ENCODE peak calls at places on chromosomes 1 and 21, in seven cellular contexts. One of them, this sample, is unnamed. For H3K4me1, the result is how much of the 10 kb centered on the place peaks cover.

GRCh38 chr1:231172411-231172810 is 10.6 kb downstream of the TRIM67 start:
- DNase-seq in mucosa of descending colon: no peak
- DNase-seq in mesendoderm: no peak
- DNase-seq in adipocyte: peak
- DNase-seq in tibial artery: no peak
- DNase-seq in colonic mucosa: no peak
- DNase-seq in IMR-90: no peak
- DNase-seq in this sample: peak

GRCh38 chr1:161081151-161081405 is 8.3 kb downstream of the NECTIN4 start:
- DNase-seq in mucosa of descending colon: no peak
- DNase-seq in mesendoderm: no peak
- DNase-seq in adipocyte: no peak
- DNase-seq in tibial artery: no peak
- DNase-seq in colonic mucosa: no peak
- DNase-seq in IMR-90: no peak
- DNase-seq in this sample: no peak

GRCh38 chr1:168202941-168203654 is 22.7 kb upstream of the SFT2D2 start:
- DNase-seq in mucosa of descending colon: no peak
- DNase-seq in mesendoderm: peak
- DNase-seq in adipocyte: peak
- DNase-seq in tibial artery: no peak
- DNase-seq in colonic mucosa: no peak
- DNase-seq in IMR-90: peak
- DNase-seq in this sample: peak

GRCh38 chr21:34022557-34023335 is 50.6 kb upstream of the MRPS6 start:
- DNase-seq in mucosa of descending colon: peak
- DNase-seq in mesendoderm: peak
- DNase-seq in adipocyte: no peak
- DNase-seq in tibial artery: no peak
- DNase-seq in colonic mucosa: no peak
- DNase-seq in IMR-90: no peak
- DNase-seq in this sample: peak

GRCh38 chr1:179327679-179328078 is 34.1 kb downstream of the SOAT1 start:
- DNase-seq in mucosa of descending colon: no peak
- DNase-seq in mesendoderm: no peak
- DNase-seq in adipocyte: peak
- DNase-seq in tibial artery: no peak
- DNase-seq in colonic mucosa: no peak
- DNase-seq in IMR-90: no peak
- DNase-seq in this sample: no peak

GRCh38 chr1:8625981-8626898 is 191.2 kb downstream of the RERE start:
- DNase-seq in mucosa of descending colon: no peak
- DNase-seq in mesendoderm: peak
- DNase-seq in adipocyte: peak
- DNase-seq in tibial artery: no peak
- DNase-seq in colonic mucosa: no peak
- DNase-seq in IMR-90: peak
- DNase-seq in this sample: no peak

GRCh38 chr1:72278461-72278860 is 3.9 kb downstream of the NEGR1 start:
- DNase-seq in mucosa of descending colon: no peak
- DNase-seq in mesendoderm: no peak
- DNase-seq in adipocyte: no peak
- DNase-seq in tibial artery: no peak
- DNase-seq in colonic mucosa: no peak
- DNase-seq in IMR-90: no peak
- DNase-seq in this sample: no peak

GRCh38 chr1:4093856-4094565 is 193.9 kb upstream of the C1orf174 start:
- DNase-seq in mucosa of descending colon: no peak
- DNase-seq in mesendoderm: no peak
- DNase-seq in adipocyte: no peak
- DNase-seq in tibial artery: peak
- DNase-seq in colonic mucosa: no peak
- DNase-seq in IMR-90: no peak
- DNase-seq in this sample: no peak

GRCh38 chr1:165444897-165445370 is at the start of gene RXRG:
- DNase-seq in mucosa of descending colon: peak
- DNase-seq in mesendoderm: peak
- DNase-seq in adipocyte: peak
- DNase-seq in tibial artery: no peak
- DNase-seq in colonic mucosa: no peak
- DNase-seq in IMR-90: peak
- DNase-seq in this sample: peak

GRCh38 chr1:22489278-22489677 is 37.6 kb downstream of the ZBTB40 start:
- DNase-seq in mucosa of descending colon: no peak
- DNase-seq in mesendoderm: peak
- DNase-seq in adipocyte: no peak
- DNase-seq in tibial artery: no peak
- DNase-seq in colonic mucosa: no peak
- DNase-seq in IMR-90: no peak
- DNase-seq in this sample: no peak

GRCh38 chr1:227466039-227466645 is 97.2 kb upstream of the ZNF678 start:
- DNase-seq in mucosa of descending colon: no peak
- DNase-seq in mesendoderm: no peak
- DNase-seq in adipocyte: no peak
- DNase-seq in tibial artery: no peak
- DNase-seq in colonic mucosa: no peak
- DNase-seq in IMR-90: no peak
- DNase-seq in this sample: no peak

GRCh38 chr1:156508205-156508954 is 7.8 kb upstream of the MEF2D start:
- DNase-seq in mucosa of descending colon: peak
- DNase-seq in mesendoderm: peak
- DNase-seq in adipocyte: no peak
- DNase-seq in tibial artery: peak
- DNase-seq in colonic mucosa: peak
- DNase-seq in IMR-90: peak
- DNase-seq in this sample: peak

GRCh38 chr1:234997201-234998173 is 131.2 kb downstream of the TOMM20 start:
- DNase-seq in mucosa of descending colon: peak
- DNase-seq in mesendoderm: no peak
- DNase-seq in adipocyte: peak
- DNase-seq in tibial artery: peak
- DNase-seq in colonic mucosa: peak
- DNase-seq in IMR-90: peak
- DNase-seq in this sample: peak

GRCh38 chr1:80363689-80364475 is 1357.4 kb upstream of the ADGRL4 start:
- DNase-seq in mucosa of descending colon: no peak
- DNase-seq in mesendoderm: no peak
- DNase-seq in adipocyte: no peak
- DNase-seq in tibial artery: no peak
- DNase-seq in colonic mucosa: no peak
- DNase-seq in IMR-90: peak
- DNase-seq in this sample: no peak

GRCh38 chr1:151013518-151013917 is 5.3 kb downstream of the PRUNE1 start:
- DNase-seq in mucosa of descending colon: peak
- DNase-seq in mesendoderm: peak
- DNase-seq in adipocyte: no peak
- DNase-seq in tibial artery: no peak
- DNase-seq in colonic mucosa: peak
- DNase-seq in IMR-90: peak
- DNase-seq in this sample: peak

GRCh38 chr1:177571485-177572076 is 398.3 kb downstream of the SEC16B start:
- DNase-seq in mucosa of descending colon: no peak
- DNase-seq in mesendoderm: no peak
- DNase-seq in adipocyte: no peak
- DNase-seq in tibial artery: no peak
- DNase-seq in colonic mucosa: no peak
- DNase-seq in IMR-90: no peak
- DNase-seq in this sample: peak

GRCh38 chr1:115251856-115252255 is 86.2 kb downstream of the NGF start:
- DNase-seq in mucosa of descending colon: no peak
- DNase-seq in mesendoderm: no peak
- DNase-seq in adipocyte: peak
- DNase-seq in tibial artery: no peak
- DNase-seq in colonic mucosa: no peak
- DNase-seq in IMR-90: peak
- DNase-seq in this sample: no peak

GRCh38 chr1:160374291-160374690 is 7.4 kb downstream of the NHLH1 start:
- DNase-seq in mucosa of descending colon: no peak
- DNase-seq in mesendoderm: no peak
- DNase-seq in adipocyte: no peak
- DNase-seq in tibial artery: no peak
- DNase-seq in colonic mucosa: no peak
- DNase-seq in IMR-90: no peak
- DNase-seq in this sample: no peak

DNA sequence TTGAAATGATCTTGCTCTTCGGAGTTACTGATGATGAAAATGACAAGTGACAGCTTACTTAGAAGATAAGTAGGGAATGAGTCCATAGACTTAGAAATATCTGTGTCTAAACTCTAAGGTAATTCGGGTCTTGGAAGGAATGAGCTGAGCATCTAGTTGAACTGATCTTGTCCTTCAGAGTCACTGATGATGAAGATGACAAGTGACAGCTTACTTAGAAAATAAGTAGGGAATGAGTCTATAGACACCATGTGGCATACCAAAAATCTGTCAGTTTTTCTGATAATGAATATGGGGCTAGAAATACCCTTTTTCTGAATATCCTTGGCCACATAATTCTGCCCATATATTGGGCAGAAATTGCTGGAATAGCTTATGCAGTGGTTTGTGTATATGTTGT is 14.7 kb downstream of the CTTNBP2NL start:
- DNase-seq in mucosa of descending colon: no peak
- DNase-seq in mesendoderm: no peak
- DNase-seq in adipocyte: peak
- DNase-seq in tibial artery: no peak
- DNase-seq in colonic mucosa: no peak
- DNase-seq in IMR-90: no peak
- DNase-seq in this sample: no peak
- H3K4me1 ChIP-seq in mucosa of descending colon: under half
- H3K4me1 ChIP-seq in mesendoderm: under half
- H3K4me1 ChIP-seq in adipocyte: under half
- H3K4me1 ChIP-seq in tibial artery: under half
- H3K4me1 ChIP-seq in colonic mucosa: under half
- H3K4me1 ChIP-seq in IMR-90: under half
- H3K4me1 ChIP-seq in this sample: under half

DNA sequence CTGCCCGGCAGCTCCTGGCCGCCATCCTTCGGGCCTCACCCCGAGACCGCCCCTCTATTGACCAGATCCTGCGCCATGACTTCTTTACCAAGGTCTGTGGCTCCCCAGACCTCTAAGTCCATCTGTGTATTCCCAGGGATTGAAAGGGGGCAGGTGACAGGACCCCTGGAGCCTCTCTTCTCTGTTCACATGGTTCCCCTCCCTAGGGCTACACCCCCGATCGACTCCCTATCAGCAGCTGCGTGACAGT is 2.8 kb downstream of the PLK3 start:
- DNase-seq in mucosa of descending colon: no peak
- DNase-seq in mesendoderm: no peak
- DNase-seq in adipocyte: no peak
- DNase-seq in tibial artery: no peak
- DNase-seq in colonic mucosa: no peak
- DNase-seq in IMR-90: no peak
- DNase-seq in this sample: no peak
- H3K4me1 ChIP-seq in mucosa of descending colon: under half
- H3K4me1 ChIP-seq in mesendoderm: under half
- H3K4me1 ChIP-seq in adipocyte: under half
- H3K4me1 ChIP-seq in tibial artery: under half
- H3K4me1 ChIP-seq in colonic mucosa: under half
- H3K4me1 ChIP-seq in IMR-90: under half
- H3K4me1 ChIP-seq in this sample: under half

DNA sequence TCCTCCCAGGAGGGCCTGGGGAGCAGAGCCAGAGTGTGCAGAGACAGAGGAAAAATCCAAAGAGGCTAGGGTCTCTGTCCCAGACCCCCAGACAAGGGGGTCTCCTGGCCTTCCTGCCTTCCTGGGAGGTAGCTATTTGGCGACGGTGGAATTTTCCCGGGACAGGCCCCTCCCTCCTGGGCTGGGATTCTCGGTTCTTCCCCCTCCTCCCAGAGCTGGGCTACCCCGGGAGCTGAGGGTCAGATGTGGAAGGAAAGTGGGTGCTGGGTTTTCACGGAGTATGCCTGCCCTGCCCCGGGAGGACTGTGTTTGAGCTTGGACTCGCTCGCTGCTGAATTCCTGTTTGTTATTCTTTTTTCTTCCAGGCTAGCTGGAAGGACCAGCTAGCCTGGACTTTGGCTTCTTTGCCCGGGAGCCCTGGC is 770 bp downstream of the AMPD2 start:
- DNase-seq in mucosa of descending colon: peak
- DNase-seq in mesendoderm: peak
- DNase-seq in adipocyte: peak
- DNase-seq in tibial artery: peak
- DNase-seq in colonic mucosa: peak
- DNase-seq in IMR-90: peak
- DNase-seq in this sample: no peak
- H3K4me1 ChIP-seq in mucosa of descending colon: under half
- H3K4me1 ChIP-seq in mesendoderm: under half
- H3K4me1 ChIP-seq in adipocyte: half or more
- H3K4me1 ChIP-seq in tibial artery: under half
- H3K4me1 ChIP-seq in colonic mucosa: under half
- H3K4me1 ChIP-seq in IMR-90: under half
- H3K4me1 ChIP-seq in this sample: under half

GRCh38 chr1:33348676-33349080 is 27.8 kb upstream of the A3GALT2 start:
- DNase-seq in mucosa of descending colon: peak
- DNase-seq in mesendoderm: no peak
- DNase-seq in adipocyte: peak
- DNase-seq in tibial artery: no peak
- DNase-seq in colonic mucosa: peak
- DNase-seq in IMR-90: no peak
- DNase-seq in this sample: no peak

GRCh38 chr1:33348194-33348593 is 27.3 kb upstream of the A3GALT2 start:
- DNase-seq in mucosa of descending colon: no peak
- DNase-seq in mesendoderm: peak
- DNase-seq in adipocyte: peak
- DNase-seq in tibial artery: no peak
- DNase-seq in colonic mucosa: no peak
- DNase-seq in IMR-90: peak
- DNase-seq in this sample: no peak

GRCh38 chr1:33350611-33351280 is 29.8 kb upstream of the A3GALT2 start:
- DNase-seq in mucosa of descending colon: no peak
- DNase-seq in mesendoderm: no peak
- DNase-seq in adipocyte: no peak
- DNase-seq in tibial artery: no peak
- DNase-seq in colonic mucosa: no peak
- DNase-seq in IMR-90: no peak
- DNase-seq in this sample: no peak

GRCh38 chr1:33349778-33350610 is 29.1 kb upstream of the A3GALT2 start:
- DNase-seq in mucosa of descending colon: peak
- DNase-seq in mesendoderm: peak
- DNase-seq in adipocyte: peak
- DNase-seq in tibial artery: peak
- DNase-seq in colonic mucosa: peak
- DNase-seq in IMR-90: peak
- DNase-seq in this sample: peak

DNA sequence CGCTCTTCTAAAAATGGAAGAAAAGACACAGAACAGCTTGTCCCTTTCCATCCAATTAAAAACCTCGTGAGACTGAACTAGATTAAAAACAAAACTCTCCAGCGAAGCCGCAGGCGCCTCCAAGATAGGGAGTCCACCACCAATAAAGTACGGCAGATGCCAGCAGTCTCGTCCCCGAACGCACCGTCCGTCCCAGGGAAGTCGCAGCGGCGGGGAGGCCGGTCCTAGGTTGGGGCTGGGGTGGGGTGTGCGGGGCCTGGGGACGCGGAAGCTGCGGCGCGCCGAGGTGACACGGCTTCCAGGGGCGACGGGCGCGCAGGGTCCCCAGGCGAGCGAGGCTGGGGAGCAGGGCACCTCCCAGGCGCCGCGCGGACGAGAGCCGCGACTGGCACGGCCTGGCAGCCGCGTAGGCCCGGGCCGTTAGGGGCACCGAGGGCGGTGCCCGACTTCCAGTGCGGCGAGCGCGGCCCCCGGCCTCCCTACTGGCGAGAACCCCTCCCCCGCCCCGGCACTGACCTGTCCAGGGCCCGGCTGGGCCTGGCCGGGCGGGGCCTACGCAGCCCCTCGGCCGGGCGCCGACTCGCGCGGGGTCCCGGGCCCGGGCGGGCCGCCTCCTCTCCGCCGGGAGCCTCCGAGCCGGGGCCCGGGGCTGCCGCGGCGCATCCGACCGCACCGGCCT is 28.3 kb upstream of the A3GALT2 start:
- DNase-seq in mucosa of descending colon: peak
- DNase-seq in mesendoderm: no peak
- DNase-seq in adipocyte: peak
- DNase-seq in tibial artery: peak
- DNase-seq in colonic mucosa: peak
- DNase-seq in IMR-90: no peak
- DNase-seq in this sample: peak
- H3K4me1 ChIP-seq in mucosa of descending colon: under half
- H3K4me1 ChIP-seq in mesendoderm: under half
- H3K4me1 ChIP-seq in adipocyte: under half
- H3K4me1 ChIP-seq in tibial artery: under half
- H3K4me1 ChIP-seq in colonic mucosa: under half
- H3K4me1 ChIP-seq in IMR-90: under half
- H3K4me1 ChIP-seq in this sample: half or more